ENCODE peak calls at places on chromosome 17, in seven cellular contexts. X is stimulated activated CD8-positive, alpha-beta memory T cell treated with anti-CD3 and anti-CD28 coated beads, Interleukin-12 subunit alpha, Interleukin-12 subunit beta, amount 100 ng/mL, for 4 hours; A is T-helper 1 cell; K is KBM-7; G is SK-N-DZ; R is esophagus squamous epithelium; B is activated T-cell treated with anti-CD3 and anti-CD28 coated beads, Interleukin-2, amount 50 U/mL, for 72 hours. J is an unnamed sample.

GRCh38 chr17:80394629-80395216 is 20.2 kb upstream of the ENDOV start:
- DNase-seq in X (no peak), A (no peak), K (no peak), G (no peak), R (no peak), B (no peak), J (no peak)

GRCh38 chr17:17018612-17019429 is 23.4 kb upstream of the MPRIP start:
- DNase-seq in X (no peak), A (no peak), K (no peak), G (no peak), R (no peak), B (no peak), J (no peak)

GRCh38 chr17:67055041-67055443 is 10.7 kb downstream of the CACNG1 start:
- DNase-seq in X (no peak), A (no peak), K (no peak), G (no peak), R (no peak), B (no peak), J (no peak)

GRCh38 chr17:42522798-42523278 is 13.2 kb upstream of the NAGLU start:
- DNase-seq in X (no peak), A (no peak), K (no peak), G (no peak), R (no peak), B (no peak), J (no peak)

GRCh38 chr17:9363440-9364350 is 211.9 kb downstream of the STX8 start:
- DNase-seq in X (no peak), A (no peak), K (no peak), G (no peak), R (no peak), B (peak), J (no peak)

GRCh38 chr17:47618416-47618815 is 31.3 kb upstream of the KPNB1 start:
- DNase-seq in X (no peak), A (no peak), K (peak), G (no peak), R (no peak), B (no peak), J (no peak)

GRCh38 chr17:4788807-4789700 is at the start of gene GLTPD2:
- DNase-seq in X (no peak), A (no peak), K (no peak), G (peak), R (no peak), B (no peak), J (no peak)

GRCh38 chr17:33142703-33143299 is 150.3 kb downstream of the ASIC2 start:
- DNase-seq in X (no peak), A (no peak), K (peak), G (no peak), R (no peak), B (peak), J (no peak)

GRCh38 chr17:28272166-28272565 is 46.8 kb upstream of the TMEM97 start:
- DNase-seq in X (no peak), A (no peak), K (no peak), G (no peak), R (no peak), B (no peak), J (no peak)

GRCh38 chr17:43701318-43701743 is 39.6 kb upstream of the MEOX1 start:
- DNase-seq in X (peak), A (peak), K (peak), G (no peak), R (no peak), B (peak), J (no peak)

GRCh38 chr17:7889166-7889584 is 586 bp downstream of the CHD3 start:
- DNase-seq in X (no peak), A (peak), K (peak), G (peak), R (peak), B (peak), J (peak)

GRCh38 chr17:3963214-3964201 is 729 bp downstream of the ATP2A3 start:
- DNase-seq in X (peak), A (peak), K (peak), G (no peak), R (peak), B (peak), J (peak)

GRCh38 chr17:19021622-19022083 is 17.1 kb upstream of the FAM83G start:
- DNase-seq in X (no peak), A (no peak), K (peak), G (no peak), R (no peak), B (peak), J (no peak)

GRCh38 chr17:73581379-73581778 is 62.9 kb downstream of the SDK2 start:
- DNase-seq in X (no peak), A (no peak), K (no peak), G (no peak), R (no peak), B (no peak), J (no peak)

GRCh38 chr17:21125862-21126261 is 902 bp upstream of the DHRS7B start:
- DNase-seq in X (peak), A (peak), K (peak), G (no peak), R (no peak), B (peak), J (peak)

GRCh38 chr17:65015855-65016254 is 40.7 kb downstream of the GNA13 start:
- DNase-seq in X (no peak), A (no peak), K (no peak), G (no peak), R (no peak), B (no peak), J (no peak)

GRCh38 chr17:69907081-69907847 is 167.8 kb upstream of the KCNJ16 start:
- DNase-seq in X (no peak), A (no peak), K (no peak), G (no peak), R (no peak), B (no peak), J (no peak)

GRCh38 chr17:66580178-66580577 is 254.7 kb upstream of the CACNG5 start:
- DNase-seq in X (no peak), A (no peak), K (no peak), G (no peak), R (no peak), B (no peak), J (no peak)

GRCh38 chr17:66002807-66003206 is 189.1 kb downstream of the CEP112 start:
- DNase-seq in X (no peak), A (no peak), K (no peak), G (no peak), R (no peak), B (no peak), J (no peak)

GRCh38 chr17:9940826-9941225 is 35.8 kb upstream of the RCVRN start:
- DNase-seq in X (no peak), A (no peak), K (no peak), G (no peak), R (no peak), B (no peak), J (no peak)

GRCh38 chr17:61411114-61411943 is 11.7 kb downstream of the TBX2 start:
- DNase-seq in X (no peak), A (peak), K (no peak), G (peak), R (no peak), B (no peak), J (no peak)

GRCh38 chr17:14882131-14882530 is 383.0 kb downstream of the PMP22 start:
- DNase-seq in X (no peak), A (no peak), K (no peak), G (no peak), R (no peak), B (no peak), J (no peak)

GRCh38 chr17:34437188-34437587 is 74.2 kb upstream of the CCL1 start:
- DNase-seq in X (no peak), A (no peak), K (no peak), G (no peak), R (no peak), B (no peak), J (no peak)

GRCh38 chr17:9291912-9292562 is 270.7 kb downstream of the NTN1 start:
- DNase-seq in X (no peak), A (peak), K (peak), G (peak), R (no peak), B (peak), J (peak)

GRCh38 chr17:75970011-75970523 is 8.9 kb downstream of the ACOX1 start:
- DNase-seq in X (no peak), A (no peak), K (peak), G (no peak), R (no peak), B (no peak), J (no peak)

GRCh38 chr17:21674242-21674731 is 18.0 kb upstream of the KCNJ18 start:
- DNase-seq in X (no peak), A (no peak), K (no peak), G (no peak), R (no peak), B (no peak), J (no peak)

GRCh38 chr17:35745246-35745645 is 7.8 kb downstream of the GAS2L2 start:
- DNase-seq in X (no peak), A (no peak), K (no peak), G (no peak), R (no peak), B (no peak), J (no peak)

GRCh38 chr17:39823407-39824054 is 40.6 kb downstream of the IKZF3 start:
- DNase-seq in X (no peak), A (peak), K (no peak), G (no peak), R (no peak), B (peak), J (no peak)

GRCh38 chr17:43615952-43616351 is 45.8 kb downstream of the MEOX1 start:
- DNase-seq in X (no peak), A (no peak), K (peak), G (no peak), R (no peak), B (no peak), J (no peak)

GRCh38 chr17:7133424-7133823 is 18.8 kb upstream of the ASGR2 start:
- DNase-seq in X (peak), A (peak), K (peak), G (peak), R (no peak), B (peak), J (peak)

GRCh38 chr17:218711-219110 is 37.3 kb upstream of the DOC2B start:
- DNase-seq in X (no peak), A (no peak), K (no peak), G (no peak), R (no peak), B (no peak), J (no peak)

GRCh38 chr17:39663688-39664580 is 1.2 kb upstream of the TCAP start:
- DNase-seq in X (no peak), A (no peak), K (no peak), G (no peak), R (no peak), B (no peak), J (no peak)

GRCh38 chr17:36583787-36584186 is 7.9 kb upstream of the DHRS11 start:
- DNase-seq in X (no peak), A (no peak), K (no peak), G (no peak), R (no peak), B (no peak), J (no peak)

J was measured in T-helper 9 cell.